ENCODE peak calls at places on chromosomes 13 and 19, in five cellular contexts. V, A, G, L and M are unnamed samples.

GRCh38 chr13:44210525-44210924 is 163.1 kb upstream of the SERP2 start:
- DNase-seq in L (no peak), V (no peak), A (no peak), G (no peak), M (no peak)

GRCh38 chr19:30064776-30065494 is 122.9 kb downstream of the URI1 start:
- DNase-seq in A (no peak), L (no peak), V (no peak), G (peak), M (no peak)

GRCh38 chr13:107554355-107554905 is 660.9 kb downstream of the LIG4 start:
- DNase-seq in L (no peak), V (no peak), A (no peak), G (no peak), M (no peak)

GRCh38 chr19:7850429-7850819 is 20.4 kb downstream of the EVI5L start:
- DNase-seq in L (no peak), G (no peak), A (no peak), V (no peak), M (no peak)

GRCh38 chr13:39306639-39307589 is 268.7 kb downstream of the NHLRC3 start:
- DNase-seq in G (no peak), L (no peak), V (no peak), A (no peak), M (no peak)

GRCh38 chr19:39704181-39705044 is at the start of gene LGALS14:
- DNase-seq in G (no peak), A (no peak), L (no peak), V (no peak), M (no peak)

GRCh38 chr13:30047154-30047874 is 196.9 kb upstream of the UBL3 start:
- DNase-seq in G (no peak), A (no peak), V (peak), L (no peak), M (no peak)

GRCh38 chr19:54432144-54432738 is 16.8 kb upstream of the LENG8 start:
- DNase-seq in A (no peak), L (no peak), G (no peak), V (no peak), M (no peak)

GRCh38 chr19:16542894-16543498 is 759 bp upstream of the CHERP start:
- DNase-seq in L (no peak), V (no peak), G (no peak), A (no peak), M (no peak)

GRCh38 chr19:38208571-38208970 is 15.5 kb downstream of the DPF1 start:
- DNase-seq in L (no peak), A (no peak), V (no peak), G (no peak), M (no peak)

GRCh38 chr19:34327851-34328250 is 37.1 kb upstream of the GPI start:
- DNase-seq in G (no peak), V (no peak), L (no peak), A (no peak), M (no peak)

GRCh38 chr13:112032186-112032835 is 34.6 kb upstream of the SOX1 start:
- DNase-seq in A (no peak), V (no peak), G (no peak), L (no peak), M (no peak)

GRCh38 chr13:51494151-51494550 is 41.3 kb upstream of the INTS6 start:
- DNase-seq in L (no peak), G (no peak), A (no peak), V (no peak), M (no peak)

GRCh38 chr19:34998777-34999497 is 1.2 kb upstream of the GRAMD1A start:
- DNase-seq in G (no peak), L (no peak), V (no peak), A (peak), M (no peak)

GRCh38 chr13:26557393-26558073 is at the start of gene WASF3:
- DNase-seq in G (peak), L (peak), V (peak), A (peak), M (peak)

GRCh38 chr19:19319725-19320361 is 466 bp downstream of the SUGP1 start:
- DNase-seq in A (no peak), V (no peak), L (no peak), G (no peak), M (no peak)

GRCh38 chr19:49020931-49021895 is 2.9 kb downstream of the CGB3 start:
- DNase-seq in A (no peak), L (no peak), G (no peak), V (no peak), M (no peak)

GRCh38 chr19:6032381-6032780 is 54.4 kb upstream of the RANBP3 start:
- DNase-seq in A (no peak), L (no peak), G (no peak), V (no peak), M (no peak)

GRCh38 chr19:49685845-49686332 is 3.5 kb upstream of the ADM5 start:
- DNase-seq in L (no peak), G (no peak), V (no peak), A (no peak), M (no peak)

GRCh38 chr13:97109841-97110492 is 112.2 kb upstream of the MBNL2 start:
- DNase-seq in A (peak), L (peak), G (peak), V (peak), M (peak)

GRCh38 chr19:10334340-10335148 is 1.2 kb upstream of the RAVER1 start:
- DNase-seq in G (peak), L (peak), A (peak), V (peak), M (peak)

GRCh38 chr19:28966737-28967401 is 246.1 kb downstream of the UQCRFS1 start:
- DNase-seq in V (no peak), L (no peak), A (no peak), G (no peak), M (no peak)

GRCh38 chr13:111480976-111481375 is 160.5 kb downstream of the TEX29 start:
- DNase-seq in V (no peak), L (no peak), A (no peak), G (peak), M (no peak)

GRCh38 chr19:55642153-55643002 is 1.1 kb upstream of the ZNF581 start:
- DNase-seq in G (peak), L (no peak), V (no peak), A (no peak), M (no peak)

GRCh38 chr19:55641376-55642152 is 762 bp downstream of the ZNF580 start:
- DNase-seq in L (no peak), V (no peak), A (peak), G (no peak), M (no peak)

GRCh38 chr19:55643733-55644116 is 276 bp downstream of the ZNF581 start:
- DNase-seq in G (no peak), A (no peak), V (no peak), L (no peak), M (no peak)

GRCh38 chr19:55644191-55644833 is 863 bp downstream of the ZNF581 start:
- DNase-seq in V (no peak), L (no peak), G (no peak), A (no peak), M (no peak)

GRCh38 chr19:55643003-55643732 is at the start of gene ZNF581:
- DNase-seq in A (peak), L (no peak), G (peak), V (no peak), M (peak)
- TF ChIP-seq POLR2A in A (no peak), L (no peak), G (no peak), V (no peak), M (peak)

DNA sequence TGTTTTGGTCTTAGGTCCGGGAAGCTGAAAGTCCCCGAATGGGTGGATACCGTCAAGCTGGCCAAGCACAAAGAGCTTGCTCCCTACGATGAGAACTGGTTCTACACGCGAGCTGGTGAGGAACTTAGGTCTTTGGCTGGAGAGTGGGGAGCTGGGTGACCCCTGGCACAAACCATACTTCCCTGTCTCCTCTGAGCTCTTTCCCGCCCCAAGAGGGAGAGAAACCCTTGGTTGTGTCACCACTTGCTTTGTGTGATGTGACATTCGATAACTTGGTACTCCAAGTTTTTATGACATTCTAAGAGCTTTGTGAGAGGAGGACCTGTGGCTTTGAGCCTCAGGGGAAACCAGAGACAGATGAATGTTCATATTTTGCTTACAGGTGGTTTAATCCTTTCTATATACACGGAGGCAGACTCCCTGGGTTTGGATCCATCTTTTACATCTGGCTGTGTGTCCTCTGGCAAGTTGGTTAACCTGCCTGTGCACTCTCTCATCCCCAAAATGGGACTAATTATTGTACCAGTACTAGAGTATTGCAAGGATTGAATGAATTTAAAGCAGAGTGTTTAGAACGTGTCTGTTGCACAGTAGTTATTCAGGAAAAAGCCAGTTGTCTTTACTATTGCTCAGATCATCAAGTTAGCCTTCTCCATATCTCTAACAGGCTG is 1.2 kb downstream of the RPS19 start:
- DNase-seq in V (no peak), A (no peak), G (no peak), L (no peak), M (no peak)
- H3K27ac ChIP-seq in V (peak), A (peak), G (peak), L (peak), M (peak)

GRCh38 chr19:52138614-52139290 is 986 bp downstream of the ZNF616 start:
- DNase-seq in L (no peak), G (no peak), V (no peak), A (peak), M (peak)

GRCh38 chr19:52142001-52142595 is 2.4 kb upstream of the ZNF616 start:
- DNase-seq in G (no peak), A (no peak), V (no peak), L (no peak), M (no peak)

GRCh38 chr19:52139291-52140076 is at the start of gene ZNF616:
- DNase-seq in L (peak), V (peak), G (peak), A (peak), M (peak)

DNA sequence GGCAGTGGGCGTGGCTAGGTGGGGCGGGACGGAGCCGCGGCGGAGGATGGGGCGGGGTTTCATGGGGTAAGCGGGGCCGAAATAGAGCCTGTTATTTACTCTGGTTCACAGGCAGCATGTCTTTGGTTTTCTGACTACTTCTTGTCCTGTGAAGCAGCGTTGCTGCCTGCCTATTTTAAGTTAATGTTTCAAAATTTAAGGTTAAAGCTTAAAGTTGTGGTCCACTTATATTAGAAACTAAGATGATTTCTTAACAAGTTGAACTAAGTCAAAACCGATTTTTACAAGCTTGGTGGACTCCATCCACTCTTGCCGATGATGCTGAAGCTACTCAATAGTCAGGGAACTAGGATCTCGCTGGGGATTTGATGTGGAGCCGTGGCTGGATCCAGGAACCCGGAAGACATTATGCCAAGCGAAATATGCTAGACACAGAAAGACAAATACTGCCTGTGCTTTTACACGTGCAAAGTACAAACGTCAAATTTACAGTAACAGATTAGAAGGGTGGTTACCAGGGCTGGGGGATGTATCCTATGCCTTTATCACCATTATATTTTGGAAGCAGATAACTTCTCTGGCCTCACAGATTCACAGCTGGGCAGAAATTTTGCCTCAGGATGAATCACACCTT is 456 bp upstream of the ZNF616 start:
- DNase-seq in A (no peak), V (no peak), G (no peak), L (no peak), M (peak)
- H3K4me3 ChIP-seq in A (peak), V (peak), G (peak), L (peak), M (peak)

GRCh38 chr13:40786568-40786996 is 2.8 kb upstream of the SLC25A15 start:
- DNase-seq in A (no peak), L (no peak), G (no peak), V (no peak), M (no peak)

GRCh38 chr13:40790232-40790631 is 821 bp downstream of the SLC25A15 start:
- DNase-seq in G (no peak), L (no peak), A (no peak), V (no peak), M (no peak)

GRCh38 chr13:40792284-40793051 is 3.1 kb downstream of the SLC25A15 start:
- DNase-seq in V (no peak), A (no peak), L (no peak), G (no peak), M (no peak)

GRCh38 chr13:40787062-40787461 is 2.3 kb upstream of the SLC25A15 start:
- DNase-seq in A (no peak), L (no peak), G (no peak), V (no peak), M (no peak)

DNA sequence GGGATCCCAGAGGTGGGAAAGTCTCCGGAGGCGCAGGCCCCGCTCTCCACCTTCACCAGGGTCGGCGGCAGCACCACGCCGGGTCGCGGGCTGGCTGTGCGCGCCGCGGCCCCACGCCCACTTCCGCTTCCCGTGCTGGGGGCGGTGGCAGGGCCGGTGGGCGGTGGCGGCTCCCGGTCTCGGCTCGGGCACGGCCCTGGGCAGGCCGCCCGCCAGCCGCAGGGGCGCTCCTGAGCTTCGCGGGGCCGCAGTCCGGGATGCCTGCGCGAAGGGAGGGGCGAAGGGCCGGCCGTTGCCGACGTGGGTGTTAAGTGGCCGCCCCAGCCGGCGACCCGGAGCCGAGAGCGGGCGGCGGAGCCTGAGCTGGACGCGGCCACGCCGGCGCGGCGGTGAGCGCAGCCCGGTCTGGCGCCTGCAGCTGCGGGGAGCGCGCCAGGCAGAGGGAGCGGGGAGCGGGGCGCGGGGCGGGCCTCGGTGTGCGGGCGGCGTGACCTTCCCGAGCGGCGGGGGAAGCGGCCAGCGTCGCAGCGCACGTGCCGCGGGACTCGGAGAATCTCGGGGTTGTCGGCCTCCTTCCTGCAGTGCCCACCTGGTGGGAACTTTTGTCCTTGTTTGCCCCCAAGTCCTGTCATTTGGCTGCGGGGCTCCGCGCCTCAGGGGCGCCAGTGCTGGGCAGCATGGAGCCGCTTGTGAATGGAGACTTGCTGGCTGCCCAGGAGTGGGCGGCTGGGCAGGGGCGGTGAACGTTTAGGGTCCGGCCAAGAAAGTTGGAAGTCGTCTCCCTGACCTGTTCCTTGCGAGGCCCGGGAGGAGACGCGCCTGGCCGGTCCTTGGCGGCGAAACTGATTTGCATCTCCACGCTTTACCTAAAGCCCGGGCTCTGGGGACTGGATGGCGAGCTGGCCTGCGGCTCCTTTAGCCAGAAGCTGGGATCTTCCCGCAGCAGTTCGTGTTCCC is at the start of gene SLC25A15:
- DNase-seq in G (peak), L (peak), V (no peak), A (peak), M (peak)
- TF ChIP-seq POLR2A in G (no peak), L (peak), V (no peak), A (no peak), M (peak)

GRCh38 chr13:27981006-27981708 is 7.3 kb downstream of the URAD start:
- DNase-seq in V (no peak), A (no peak), L (no peak), G (no peak), M (no peak)

GRCh38 chr13:27980280-27980998 is 8.1 kb downstream of the URAD start:
- DNase-seq in L (no peak), A (no peak), G (no peak), V (no peak), M (no peak)

GRCh38 chr13:27979001-27979643 is 9.4 kb downstream of the URAD start:
- DNase-seq in G (no peak), V (no peak), A (no peak), L (no peak), M (no peak)

GRCh38 chr13:27979765-27980279 is 8.7 kb downstream of the URAD start:
- DNase-seq in L (no peak), V (no peak), A (no peak), G (no peak), M (no peak)

DNA sequence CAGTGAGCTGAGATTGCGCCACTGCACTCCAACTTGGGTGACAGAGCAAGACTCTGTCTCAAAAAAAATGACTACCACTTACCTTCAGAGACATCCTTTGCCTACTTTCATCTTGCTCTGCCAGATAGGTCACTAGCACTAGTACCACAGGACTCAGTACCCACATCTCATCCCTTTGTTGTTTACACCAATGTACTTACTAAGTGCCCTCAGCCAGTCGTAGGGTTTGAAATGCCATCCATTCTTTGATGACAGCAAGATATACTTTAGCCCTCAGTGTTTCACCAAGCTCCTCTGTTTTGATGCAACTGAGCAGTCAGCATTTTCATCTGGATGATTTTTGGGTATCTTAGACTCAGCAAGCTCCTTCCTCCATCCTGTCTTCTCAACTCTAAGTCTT is 6.1 kb downstream of the URAD start:
- DNase-seq in A (no peak), V (no peak), G (no peak), L (no peak), M (no peak)
- H3K27ac ChIP-seq in A (no peak), V (no peak), G (no peak), L (no peak), M (no peak)

GRCh38 chr13:80547341-80547740 is 206.4 kb upstream of the SPRY2 start:
- DNase-seq in A (no peak), G (no peak), L (no peak), V (no peak), M (no peak)

GRCh38 chr13:80553041-80553440 is 212.1 kb upstream of the SPRY2 start:
- DNase-seq in L (no peak), V (no peak), G (no peak), A (no peak), M (no peak)

GRCh38 chr13:80551650-80552497 is 210.9 kb upstream of the SPRY2 start:
- DNase-seq in A (no peak), L (no peak), G (no peak), V (no peak), M (no peak)

GRCh38 chr13:80547885-80548284 is 207.0 kb upstream of the SPRY2 start:
- DNase-seq in L (no peak), A (no peak), G (no peak), V (no peak), M (no peak)

GRCh38 chr13:80550856-80551532 is 210.1 kb upstream of the SPRY2 start:
- DNase-seq in L (no peak), V (no peak), G (no peak), A (no peak), M (no peak)
- H3K4me3 ChIP-seq in L (no peak), V (no peak), G (no peak), A (no peak), M (no peak)

GRCh38 chr19:4361152-4362037 is 18.0 kb downstream of the MPND start:
- DNase-seq in V (no peak), G (no peak), A (peak), L (no peak), M (no peak)
- TF ChIP-seq POLR2A in V (no peak), G (no peak), A (no peak), L (no peak), M (no peak)

GRCh38 chr19:36113895-36114762 is 546 bp downstream of the POLR2I start:
- DNase-seq in L (no peak), G (peak), V (no peak), A (peak), M (peak)

GRCh38 chr19:36112678-36113077 is 1.7 kb downstream of the OVOL3 start:
- DNase-seq in L (no peak), V (no peak), A (no peak), G (no peak), M (no peak)

GRCh38 chr19:36114763-36115452 is at the start of gene POLR2I:
- DNase-seq in V (peak), G (peak), A (peak), L (peak), M (peak)

GRCh38 chr19:36111200-36111539 is 227 bp downstream of the OVOL3 start:
- DNase-seq in A (no peak), G (no peak), L (no peak), V (no peak), M (no peak)

DNA sequence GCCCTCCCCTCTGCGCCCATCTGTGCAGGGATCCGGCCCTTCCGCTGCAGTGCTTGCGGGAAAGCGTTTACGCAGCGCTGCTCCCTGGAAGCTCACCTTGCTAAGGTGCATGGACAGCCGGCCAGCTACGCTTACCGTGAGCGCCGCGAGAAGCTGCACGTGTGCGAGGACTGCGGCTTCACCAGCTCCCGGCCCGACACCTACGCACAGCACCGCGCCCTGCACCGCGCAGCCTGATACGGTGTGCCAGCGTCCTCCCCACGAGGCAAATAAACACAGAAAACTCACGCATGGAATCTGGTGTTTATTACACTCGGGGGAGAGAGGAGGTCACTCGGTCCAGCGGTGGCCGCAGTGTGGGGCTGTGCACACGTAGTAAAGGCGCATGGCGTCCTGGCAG is 1.2 kb downstream of the POLR2I start:
- DNase-seq in A (no peak), G (no peak), V (no peak), L (no peak), M (no peak)
- H3K27ac ChIP-seq in A (no peak), G (no peak), V (peak), L (no peak), M (no peak)